ENCODE peak calls at places on chromosomes 2 and 18, in six cellular contexts. One of them, this sample, is unnamed.

GRCh38 chr18:70249118-70249517 is 39.7 kb upstream of the SOCS6 start:
- DNase-seq in iPS DF 19.7: no peak
- DNase-seq in lower lobe of right lung: no peak
- DNase-seq in C1 segment of cervical spinal cord: no peak
- DNase-seq in choroid plexus epithelial cell: peak; percentile 28
- DNase-seq in NCI-H2029 treated with DMSO at 0.1 percent for 48 hours: no peak
- DNase-seq in this sample: no peak

GRCh38 chr2:73235315-73236028 is 1.4 kb downstream of the CCT7 start:
- DNase-seq in iPS DF 19.7: no peak
- DNase-seq in lower lobe of right lung: no peak
- DNase-seq in C1 segment of cervical spinal cord: no peak
- DNase-seq in NCI-H2029 treated with DMSO at 0.1 percent for 48 hours: no peak
- DNase-seq in choroid plexus epithelial cell: peak; percentile 19
- DNase-seq in this sample: no peak

GRCh38 chr2:195848119-195848899 is 191.3 kb downstream of the SLC39A10 start:
- DNase-seq in iPS DF 19.7: no peak
- DNase-seq in lower lobe of right lung: no peak
- DNase-seq in choroid plexus epithelial cell: no peak
- DNase-seq in C1 segment of cervical spinal cord: no peak
- DNase-seq in NCI-H2029 treated with DMSO at 0.1 percent for 48 hours: no peak
- DNase-seq in this sample: no peak

GRCh38 chr18:50987261-50987660 is 19.4 kb downstream of the ELAC1 start:
- DNase-seq in lower lobe of right lung: no peak
- DNase-seq in choroid plexus epithelial cell: no peak
- DNase-seq in C1 segment of cervical spinal cord: no peak
- DNase-seq in iPS DF 19.7: no peak
- DNase-seq in NCI-H2029 treated with DMSO at 0.1 percent for 48 hours: no peak
- DNase-seq in this sample: no peak

GRCh38 chr2:84832772-84833461 is 48.0 kb downstream of the TRABD2A start:
- DNase-seq in choroid plexus epithelial cell: no peak
- DNase-seq in iPS DF 19.7: no peak
- DNase-seq in lower lobe of right lung: peak; percentile 53
- DNase-seq in C1 segment of cervical spinal cord: peak; percentile 30
- DNase-seq in NCI-H2029 treated with DMSO at 0.1 percent for 48 hours: no peak
- DNase-seq in this sample: no peak

GRCh38 chr2:149141046-149141445 is 102.5 kb downstream of the LYPD6B start:
- DNase-seq in C1 segment of cervical spinal cord: no peak
- DNase-seq in iPS DF 19.7: no peak
- DNase-seq in NCI-H2029 treated with DMSO at 0.1 percent for 48 hours: no peak
- DNase-seq in choroid plexus epithelial cell: no peak
- DNase-seq in lower lobe of right lung: no peak
- DNase-seq in this sample: no peak

GRCh38 chr2:179915395-179915992 is 54.1 kb upstream of the ZNF385B start:
- DNase-seq in NCI-H2029 treated with DMSO at 0.1 percent for 48 hours: no peak
- DNase-seq in iPS DF 19.7: no peak
- DNase-seq in C1 segment of cervical spinal cord: no peak
- DNase-seq in lower lobe of right lung: no peak
- DNase-seq in choroid plexus epithelial cell: no peak
- DNase-seq in this sample: no peak

GRCh38 chr2:191318729-191319078 is 73.5 kb downstream of the MYO1B start:
- DNase-seq in choroid plexus epithelial cell: peak; percentile 79
- DNase-seq in NCI-H2029 treated with DMSO at 0.1 percent for 48 hours: no peak
- DNase-seq in C1 segment of cervical spinal cord: no peak
- DNase-seq in lower lobe of right lung: no peak
- DNase-seq in iPS DF 19.7: peak; percentile 45
- DNase-seq in this sample: no peak

This sample was measured in NCI-H1048.